ENCODE peak calls at places on chromosomes 13 and 19, in four cellular contexts. W is AG10803, B is colonic mucosa, Z is lower lobe of right lung. Q is an unnamed sample.

GRCh38 chr19:15913830-15914229 is 16.0 kb upstream of the CYP4F2 start:
- DNase-seq in B (no peak), Z (no peak), W (no peak), Q (no peak)

GRCh38 chr13:27667946-27668345 is 46.3 kb downstream of the POLR1D start:
- DNase-seq in B (no peak), Z (no peak), W (no peak), Q (no peak)

GRCh38 chr13:88622362-88622973 is 951.3 kb downstream of the SLITRK5 start:
- DNase-seq in Z (no peak), W (no peak), B (no peak), Q (no peak)

GRCh38 chr19:48553676-48554384 is 1.9 kb downstream of the SULT2B1 start:
- DNase-seq in W (peak), B (peak), Z (peak), Q (no peak)

GRCh38 chr19:18478545-18479311 is 40.8 kb upstream of the ISYNA1 start:
- DNase-seq in B (peak), Z (peak), W (peak), Q (peak)

GRCh38 chr13:20160346-20161274 is at the start of gene GJA3:
- DNase-seq in W (peak), B (no peak), Z (no peak), Q (no peak)

GRCh38 chr13:37701972-37702371 is 103.4 kb upstream of the POSTN start:
- DNase-seq in Z (no peak), W (peak), B (no peak), Q (peak)

GRCh38 chr13:49292742-49293498 is 45.2 kb downstream of the CDADC1 start:
- DNase-seq in Z (no peak), B (no peak), W (peak), Q (no peak)

GRCh38 chr13:110663044-110663443 is 42.9 kb downstream of the CARS2 start:
- DNase-seq in B (no peak), Z (no peak), W (no peak), Q (no peak)

GRCh38 chr13:62482351-62482750 is 1066.7 kb upstream of the PCDH20 start:
- DNase-seq in B (no peak), W (no peak), Z (no peak), Q (no peak)

GRCh38 chr13:111661776-111662175 is 341.3 kb downstream of the TEX29 start:
- DNase-seq in Z (no peak), W (no peak), B (no peak), Q (no peak)

GRCh38 chr13:35157143-35157755 is 215.2 kb downstream of the NBEA start:
- DNase-seq in B (peak), W (peak), Z (no peak), Q (peak)

GRCh38 chr13:26324294-26324693 is 70.4 kb downstream of the CDK8 start:
- DNase-seq in W (no peak), Z (no peak), B (no peak), Q (no peak)

GRCh38 chr13:77545626-77546412 is 10.3 kb downstream of the SCEL start:
- DNase-seq in W (no peak), Z (no peak), B (no peak), Q (no peak)

GRCh38 chr19:49614096-49614857 is 23.3 kb downstream of the PRR12 start:
- DNase-seq in B (no peak), W (peak), Z (no peak), Q (peak)

GRCh38 chr19:7900401-7900870 is 3.2 kb upstream of the MAP2K7 start:
- DNase-seq in W (no peak), B (no peak), Z (peak), Q (no peak)

GRCh38 chr19:15859187-15859586 is 38.7 kb downstream of the CYP4F2 start:
- DNase-seq in B (no peak), Z (no peak), W (no peak), Q (no peak)

GRCh38 chr13:107968470-107968869 is 246.9 kb downstream of the LIG4 start:
- DNase-seq in Z (no peak), B (no peak), W (no peak), Q (no peak)

GRCh38 chr13:43300817-43301216 is 277.4 kb downstream of the DNAJC15 start:
- DNase-seq in W (peak), B (no peak), Z (no peak), Q (peak)

GRCh38 chr19:29945433-29945832 is 3.4 kb downstream of the URI1 start:
- DNase-seq in Z (no peak), B (no peak), W (no peak), Q (no peak)

GRCh38 chr19:38788478-38789243 is at the start of gene LGALS7B:
- DNase-seq in Z (peak), B (no peak), W (no peak), Q (no peak)

GRCh38 chr19:41997851-41998229 is 3.8 kb upstream of the ATP1A3 start:
- DNase-seq in W (no peak), B (no peak), Z (no peak), Q (no peak)

GRCh38 chr13:90201198-90201597 is 1146.3 kb upstream of the MIR17HG start:
- DNase-seq in Z (no peak), B (no peak), W (peak), Q (no peak)

GRCh38 chr13:97328222-97328790 is 105.7 kb upstream of the RAP2A start:
- DNase-seq in W (peak), B (no peak), Z (no peak), Q (peak)

GRCh38 chr13:27466513-27466912 is 16.1 kb upstream of the MTIF3 start:
- DNase-seq in Z (no peak), W (no peak), B (no peak), Q (no peak)

GRCh38 chr13:114096031-114096485 is 36.4 kb downstream of the RASA3 start:
- DNase-seq in W (no peak), B (no peak), Z (no peak), Q (no peak)

GRCh38 chr13:29165840-29166239 is 345.7 kb downstream of the MTUS2 start:
- DNase-seq in B (no peak), Z (no peak), W (peak), Q (no peak)

GRCh38 chr19:20964798-20965197 is 41.7 kb downstream of the ZNF85 start:
- DNase-seq in Z (no peak), B (no peak), W (no peak), Q (no peak)
- TF ChIP-seq CTCF in Z (no peak), B (no peak), W (no peak), Q (peak)

GRCh38 chr19:46661735-46662592 is 982 bp upstream of the DACT3 start:
- DNase-seq in Z (peak), W (peak), B (peak), Q (peak)

GRCh38 chr19:46660601-46661019 is 372 bp downstream of the DACT3 start:
- DNase-seq in W (no peak), Z (no peak), B (peak), Q (no peak)

GRCh38 chr19:46661020-46661731 is at the start of gene DACT3:
- DNase-seq in B (peak), W (peak), Z (peak), Q (peak)

GRCh38 chr19:46660008-46660517 is 919 bp downstream of the DACT3 start:
- DNase-seq in Z (no peak), B (no peak), W (no peak), Q (no peak)

DNA sequence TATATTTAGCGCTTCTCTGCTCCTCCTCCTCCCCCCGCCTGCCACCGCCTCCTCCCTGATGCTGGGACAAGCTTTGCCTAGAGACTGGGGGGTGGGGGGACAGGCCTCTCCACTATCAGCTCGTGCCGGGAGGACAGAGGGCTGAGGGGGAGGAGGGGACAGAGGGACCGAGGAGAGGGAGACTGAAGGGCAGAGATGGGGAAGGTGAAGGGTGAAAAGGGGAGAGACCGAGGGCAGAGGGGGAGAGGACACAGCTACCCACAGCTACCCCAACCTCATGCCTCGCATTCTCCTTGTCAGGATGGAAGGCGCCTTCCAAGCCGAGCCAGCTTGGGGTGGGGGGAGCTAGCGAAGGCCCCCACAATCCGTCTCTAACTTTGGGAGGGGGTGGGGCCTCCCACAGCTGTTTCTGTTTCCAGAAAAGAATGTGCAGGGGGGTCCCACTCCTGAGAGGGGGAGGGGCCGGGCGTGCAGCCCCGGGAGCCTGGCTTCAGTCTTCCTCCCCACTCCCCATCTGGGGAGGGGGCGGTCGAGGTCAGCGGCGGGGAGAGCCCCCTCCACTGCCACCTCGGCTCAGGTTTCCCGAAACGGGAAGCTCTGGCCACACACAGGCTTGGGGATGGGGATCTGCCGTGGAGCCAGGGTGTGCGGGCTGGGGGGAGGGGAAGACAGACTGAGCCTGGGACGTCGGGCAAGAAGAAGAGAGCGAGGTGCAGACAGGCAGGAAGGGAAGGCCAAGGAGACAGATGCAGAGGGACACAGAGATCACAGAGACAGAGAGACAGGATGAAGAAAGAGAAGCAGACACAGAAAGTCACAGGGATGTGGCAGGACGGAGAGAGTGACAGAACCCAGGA is 1.6 kb downstream of the DACT3 start:
- DNase-seq in Z (peak), W (peak), B (peak), Q (no peak)
- H3K4me3 ChIP-seq in Z (peak), W (peak), B (peak), Q (peak)

GRCh38 chr19:10566408-10566657 is 523 bp upstream of the KRI1 start:
- DNase-seq in W (no peak), Z (no peak), B (no peak), Q (no peak)

GRCh38 chr19:10566658-10567410 is 1.0 kb upstream of the KRI1 start:
- DNase-seq in B (peak), Z (no peak), W (no peak), Q (no peak)

GRCh38 chr19:10567696-10568443 is 909 bp downstream of the CDKN2D start:
- DNase-seq in Z (no peak), B (peak), W (no peak), Q (no peak)

GRCh38 chr19:10568826-10569651 is at the start of gene CDKN2D:
- DNase-seq in Z (peak), W (peak), B (peak), Q (peak)

DNA sequence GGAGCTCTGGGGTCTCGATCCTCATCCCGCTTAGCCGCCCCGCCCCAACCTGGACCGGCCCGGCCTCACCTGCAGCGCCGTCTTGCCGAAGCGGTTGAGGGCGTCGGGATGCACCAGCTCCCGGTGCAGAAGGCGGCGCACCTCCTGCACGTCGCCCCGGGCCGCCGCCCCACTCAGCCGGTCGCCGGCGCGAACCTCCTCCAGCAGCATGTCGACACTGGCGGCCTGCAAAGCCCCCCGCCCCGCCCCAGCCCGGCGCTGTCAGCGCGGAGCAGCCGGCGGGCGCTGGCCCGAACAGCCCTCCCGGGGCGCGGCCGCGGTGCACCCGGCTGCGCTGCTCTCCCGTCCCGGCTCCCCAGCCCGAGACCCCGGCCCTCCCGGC is 344 bp downstream of the CDKN2D start:
- DNase-seq in Z (peak), B (peak), W (no peak), Q (no peak)
- TF ChIP-seq CTCF in Z (no peak), B (no peak), W (no peak), Q (no peak)

DNA sequence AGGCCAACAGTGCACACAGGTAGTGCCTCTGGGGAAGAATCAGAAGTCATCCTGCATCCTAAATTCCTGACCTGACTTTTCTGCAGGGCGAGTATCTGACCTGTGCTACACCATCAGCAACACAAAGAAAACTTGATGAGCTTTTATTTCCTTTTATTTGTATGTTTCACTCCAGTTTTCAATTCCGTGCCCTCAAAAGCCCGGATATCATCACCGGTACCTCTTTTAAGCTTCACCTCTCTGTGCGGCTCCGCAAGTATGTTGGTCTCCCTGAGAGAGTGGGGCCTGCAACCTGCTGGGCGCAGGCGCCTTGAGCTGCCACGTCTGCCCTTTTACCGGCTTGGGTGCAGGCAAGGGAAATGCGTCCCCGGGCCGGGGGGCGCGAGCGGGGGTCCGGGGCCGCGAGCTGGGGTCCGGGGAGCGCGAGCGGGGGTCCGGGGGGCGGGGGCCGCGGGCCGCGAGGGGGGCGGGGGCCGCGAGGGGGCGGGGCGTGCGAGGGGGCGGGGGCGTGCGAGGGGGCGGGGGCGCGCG is 4.3 kb upstream of the DUXA start:
- DNase-seq in Z (peak), W (peak), B (peak), Q (no peak)
- H3K4me3 ChIP-seq in Z (peak), W (peak), B (no peak), Q (peak)

GRCh38 chr13:52141299-52141698 is 12.4 kb upstream of the NEK5 start:
- DNase-seq in W (no peak), B (no peak), Z (no peak), Q (no peak)
- TF ChIP-seq CTCF in W (peak), B (no peak), Z (no peak), Q (no peak)

GRCh38 chr19:56403764-56404704 is at the start of gene ZNF583:
- DNase-seq in W (peak), Z (peak), B (peak), Q (peak)

GRCh38 chr19:56400485-56400884 is 3.6 kb upstream of the ZNF583 start:
- DNase-seq in W (no peak), Z (no peak), B (no peak), Q (no peak)

GRCh38 chr19:56404705-56405056 is 549 bp downstream of the ZNF583 start:
- DNase-seq in B (no peak), W (peak), Z (no peak), Q (no peak)

GRCh38 chr19:56403261-56403660 is 871 bp upstream of the ZNF583 start:
- DNase-seq in Z (no peak), B (no peak), W (peak), Q (no peak)

GRCh38 chr19:56405062-56405461 is 930 bp downstream of the ZNF583 start:
- DNase-seq in Z (no peak), W (no peak), B (no peak), Q (no peak)
- H3K4me3 ChIP-seq in Z (peak), W (peak), B (no peak), Q (peak)

Q was measured in HFF-Myc.